ENCODE peak calls at places on chromosomes 16 and 17, in eight cellular contexts. One of them, this sample, is unnamed.

GRCh38 chr16:49116873-49117272 is 164.8 kb downstream of the CBLN1 start:
- DNase-seq in D341Med: no peak
- DNase-seq in NCI-H748 treated with DMSO at 0.1 percent for 48 hours: no peak
- DNase-seq in left colon: no peak
- DNase-seq in cerebellar nuclear complex: no peak
- DNase-seq in neural crest cell: no peak
- DNase-seq in pancreas: no peak
- DNase-seq in NCI-H1105: no peak
- DNase-seq in this sample: no peak

GRCh38 chr17:78780852-78781338 is 1.2 kb downstream of the CYTH1 start:
- DNase-seq in NCI-H748 treated with DMSO at 0.1 percent for 48 hours: no peak
- DNase-seq in cerebellar nuclear complex: no peak
- DNase-seq in pancreas: no peak
- DNase-seq in NCI-H1105: no peak
- DNase-seq in neural crest cell: no peak
- DNase-seq in D341Med: no peak
- DNase-seq in left colon: no peak
- DNase-seq in this sample: no peak

GRCh38 chr17:17062356-17062755 is 20.1 kb downstream of the MPRIP start:
- DNase-seq in pancreas: peak
- DNase-seq in NCI-H1105: no peak
- DNase-seq in NCI-H748 treated with DMSO at 0.1 percent for 48 hours: no peak
- DNase-seq in neural crest cell: no peak
- DNase-seq in left colon: no peak
- DNase-seq in D341Med: no peak
- DNase-seq in cerebellar nuclear complex: no peak
- DNase-seq in this sample: no peak

GRCh38 chr17:57988301-57989010 is 402 bp upstream of the VEZF1 start:
- DNase-seq in pancreas: no peak
- DNase-seq in cerebellar nuclear complex: no peak
- DNase-seq in neural crest cell: peak
- DNase-seq in D341Med: peak
- DNase-seq in left colon: peak
- DNase-seq in NCI-H748 treated with DMSO at 0.1 percent for 48 hours: peak
- DNase-seq in NCI-H1105: peak
- DNase-seq in this sample: no peak

GRCh38 chr17:80750263-80750662 is 205.6 kb downstream of the RPTOR start:
- DNase-seq in D341Med: no peak
- DNase-seq in neural crest cell: no peak
- DNase-seq in cerebellar nuclear complex: no peak
- DNase-seq in pancreas: no peak
- DNase-seq in NCI-H1105: no peak
- DNase-seq in left colon: no peak
- DNase-seq in NCI-H748 treated with DMSO at 0.1 percent for 48 hours: no peak
- DNase-seq in this sample: no peak

GRCh38 chr17:42294469-42295398 is 6.4 kb downstream of the STAT5A start:
- DNase-seq in D341Med: no peak
- DNase-seq in NCI-H748 treated with DMSO at 0.1 percent for 48 hours: no peak
- DNase-seq in neural crest cell: no peak
- DNase-seq in cerebellar nuclear complex: no peak
- DNase-seq in left colon: no peak
- DNase-seq in pancreas: peak
- DNase-seq in NCI-H1105: no peak
- DNase-seq in this sample: no peak

GRCh38 chr16:11671676-11672075 is 3.4 kb downstream of the SNN start:
- DNase-seq in neural crest cell: no peak
- DNase-seq in D341Med: no peak
- DNase-seq in NCI-H748 treated with DMSO at 0.1 percent for 48 hours: no peak
- DNase-seq in NCI-H1105: no peak
- DNase-seq in pancreas: no peak
- DNase-seq in left colon: no peak
- DNase-seq in cerebellar nuclear complex: no peak
- DNase-seq in this sample: no peak

GRCh38 chr16:60681014-60681413 is 1355.2 kb downstream of the CDH8 start:
- DNase-seq in NCI-H748 treated with DMSO at 0.1 percent for 48 hours: no peak
- DNase-seq in left colon: no peak
- DNase-seq in D341Med: no peak
- DNase-seq in cerebellar nuclear complex: no peak
- DNase-seq in neural crest cell: no peak
- DNase-seq in NCI-H1105: no peak
- DNase-seq in pancreas: no peak
- DNase-seq in this sample: no peak

GRCh38 chr17:14604920-14605599 is 304.2 kb downstream of the HS3ST3B1 start:
- DNase-seq in NCI-H1105: no peak
- DNase-seq in D341Med: no peak
- DNase-seq in pancreas: no peak
- DNase-seq in cerebellar nuclear complex: no peak
- DNase-seq in NCI-H748 treated with DMSO at 0.1 percent for 48 hours: no peak
- DNase-seq in neural crest cell: no peak
- DNase-seq in left colon: peak
- DNase-seq in this sample: peak

GRCh38 chr17:45256114-45256966 is 5.6 kb downstream of the SPATA32 start:
- DNase-seq in cerebellar nuclear complex: no peak
- DNase-seq in pancreas: no peak
- DNase-seq in left colon: no peak
- DNase-seq in NCI-H748 treated with DMSO at 0.1 percent for 48 hours: no peak
- DNase-seq in NCI-H1105: no peak
- DNase-seq in neural crest cell: no peak
- DNase-seq in D341Med: no peak
- DNase-seq in this sample: no peak

GRCh38 chr16:79008036-79008868 is 592.3 kb downstream of the MAF start:
- DNase-seq in D341Med: no peak
- DNase-seq in neural crest cell: no peak
- DNase-seq in left colon: no peak
- DNase-seq in cerebellar nuclear complex: no peak
- DNase-seq in NCI-H748 treated with DMSO at 0.1 percent for 48 hours: no peak
- DNase-seq in pancreas: no peak
- DNase-seq in NCI-H1105: no peak
- DNase-seq in this sample: no peak

GRCh38 chr17:74199306-74200092 is 4.0 kb upstream of the RPL38 start:
- DNase-seq in cerebellar nuclear complex: no peak
- DNase-seq in NCI-H748 treated with DMSO at 0.1 percent for 48 hours: peak
- DNase-seq in neural crest cell: peak
- DNase-seq in pancreas: peak
- DNase-seq in left colon: peak
- DNase-seq in NCI-H1105: no peak
- DNase-seq in D341Med: peak
- DNase-seq in this sample: peak

GRCh38 chr16:24829153-24829552 is 16.6 kb upstream of the SLC5A11 start:
- DNase-seq in NCI-H1105: no peak
- DNase-seq in pancreas: no peak
- DNase-seq in left colon: no peak
- DNase-seq in cerebellar nuclear complex: no peak
- DNase-seq in NCI-H748 treated with DMSO at 0.1 percent for 48 hours: no peak
- DNase-seq in D341Med: no peak
- DNase-seq in neural crest cell: no peak
- DNase-seq in this sample: no peak

GRCh38 chr16:22634913-22635312 is 124.2 kb downstream of the NPIPB5 start:
- DNase-seq in neural crest cell: no peak
- DNase-seq in left colon: no peak
- DNase-seq in NCI-H1105: no peak
- DNase-seq in cerebellar nuclear complex: no peak
- DNase-seq in D341Med: no peak
- DNase-seq in NCI-H748 treated with DMSO at 0.1 percent for 48 hours: no peak
- DNase-seq in pancreas: no peak
- DNase-seq in this sample: no peak

GRCh38 chr17:44362964-44363612 is 565 bp downstream of the FAM171A2 start:
- DNase-seq in NCI-H748 treated with DMSO at 0.1 percent for 48 hours: no peak
- DNase-seq in pancreas: no peak
- DNase-seq in left colon: no peak
- DNase-seq in NCI-H1105: peak
- DNase-seq in neural crest cell: no peak
- DNase-seq in cerebellar nuclear complex: no peak
- DNase-seq in D341Med: peak
- DNase-seq in this sample: peak

GRCh38 chr16:57642368-57643135 is 14.1 kb downstream of the ADGRG1 start:
- DNase-seq in left colon: no peak
- DNase-seq in pancreas: no peak
- DNase-seq in D341Med: no peak
- DNase-seq in NCI-H1105: no peak
- DNase-seq in cerebellar nuclear complex: no peak
- DNase-seq in NCI-H748 treated with DMSO at 0.1 percent for 48 hours: no peak
- DNase-seq in neural crest cell: no peak
- DNase-seq in this sample: no peak

GRCh38 chr17:80811181-80812105 is 180.2 kb upstream of the CHMP6 start:
- DNase-seq in D341Med: no peak
- DNase-seq in pancreas: peak
- DNase-seq in NCI-H748 treated with DMSO at 0.1 percent for 48 hours: no peak
- DNase-seq in neural crest cell: no peak
- DNase-seq in left colon: no peak
- DNase-seq in cerebellar nuclear complex: no peak
- DNase-seq in NCI-H1105: no peak
- DNase-seq in this sample: no peak

GRCh38 chr16:17369441-17369951 is 101.3 kb downstream of the XYLT1 start:
- DNase-seq in neural crest cell: no peak
- DNase-seq in D341Med: no peak
- DNase-seq in NCI-H1105: no peak
- DNase-seq in pancreas: no peak
- DNase-seq in left colon: peak
- DNase-seq in NCI-H748 treated with DMSO at 0.1 percent for 48 hours: no peak
- DNase-seq in cerebellar nuclear complex: no peak
- DNase-seq in this sample: no peak

GRCh38 chr17:80836658-80836965 is 155.0 kb upstream of the CHMP6 start:
- DNase-seq in NCI-H748 treated with DMSO at 0.1 percent for 48 hours: no peak
- DNase-seq in D341Med: no peak
- DNase-seq in neural crest cell: no peak
- DNase-seq in NCI-H1105: no peak
- DNase-seq in cerebellar nuclear complex: no peak
- DNase-seq in left colon: no peak
- DNase-seq in pancreas: no peak
- DNase-seq in this sample: no peak

GRCh38 chr17:82935944-82936767 is 96.3 kb upstream of the ZNF750 start:
- DNase-seq in pancreas: no peak
- DNase-seq in NCI-H1105: no peak
- DNase-seq in cerebellar nuclear complex: no peak
- DNase-seq in NCI-H748 treated with DMSO at 0.1 percent for 48 hours: no peak
- DNase-seq in neural crest cell: no peak
- DNase-seq in D341Med: no peak
- DNase-seq in left colon: peak
- DNase-seq in this sample: peak

GRCh38 chr17:50947844-50948514 is 81.8 kb upstream of the TOB1 start:
- DNase-seq in D341Med: peak
- DNase-seq in pancreas: peak
- DNase-seq in neural crest cell: no peak
- DNase-seq in NCI-H748 treated with DMSO at 0.1 percent for 48 hours: no peak
- DNase-seq in NCI-H1105: peak
- DNase-seq in left colon: peak
- DNase-seq in cerebellar nuclear complex: no peak
- DNase-seq in this sample: peak

GRCh38 chr17:80424878-80425765 is 10.2 kb downstream of the ENDOV start:
- DNase-seq in pancreas: peak
- DNase-seq in neural crest cell: no peak
- DNase-seq in D341Med: peak
- DNase-seq in left colon: no peak
- DNase-seq in NCI-H1105: no peak
- DNase-seq in cerebellar nuclear complex: no peak
- DNase-seq in NCI-H748 treated with DMSO at 0.1 percent for 48 hours: no peak
- DNase-seq in this sample: no peak

GRCh38 chr16:81035975-81036750 is 521 bp downstream of the ATMIN start:
- DNase-seq in NCI-H1105: no peak
- DNase-seq in left colon: peak
- DNase-seq in neural crest cell: peak
- DNase-seq in cerebellar nuclear complex: no peak
- DNase-seq in D341Med: peak
- DNase-seq in NCI-H748 treated with DMSO at 0.1 percent for 48 hours: no peak
- DNase-seq in pancreas: peak
- DNase-seq in this sample: peak

GRCh38 chr16:53087101-53087500 is 32.3 kb downstream of the CHD9 start:
- DNase-seq in neural crest cell: no peak
- DNase-seq in NCI-H748 treated with DMSO at 0.1 percent for 48 hours: no peak
- DNase-seq in left colon: no peak
- DNase-seq in pancreas: no peak
- DNase-seq in D341Med: no peak
- DNase-seq in cerebellar nuclear complex: no peak
- DNase-seq in NCI-H1105: no peak
- DNase-seq in this sample: no peak

GRCh38 chr17:72416054-72416691 is 295.4 kb downstream of the SOX9 start:
- DNase-seq in D341Med: no peak
- DNase-seq in cerebellar nuclear complex: no peak
- DNase-seq in NCI-H1105: peak
- DNase-seq in pancreas: no peak
- DNase-seq in neural crest cell: no peak
- DNase-seq in left colon: no peak
- DNase-seq in NCI-H748 treated with DMSO at 0.1 percent for 48 hours: no peak
- DNase-seq in this sample: no peak

GRCh38 chr17:7284911-7285310 is 3.4 kb downstream of the SLC2A4 start:
- DNase-seq in neural crest cell: no peak
- DNase-seq in left colon: no peak
- DNase-seq in cerebellar nuclear complex: no peak
- DNase-seq in NCI-H748 treated with DMSO at 0.1 percent for 48 hours: no peak
- DNase-seq in NCI-H1105: no peak
- DNase-seq in pancreas: no peak
- DNase-seq in D341Med: no peak
- DNase-seq in this sample: peak

GRCh38 chr17:76022973-76023899 is 3.9 kb downstream of the EVPL start:
- DNase-seq in left colon: no peak
- DNase-seq in NCI-H748 treated with DMSO at 0.1 percent for 48 hours: no peak
- DNase-seq in D341Med: no peak
- DNase-seq in pancreas: no peak
- DNase-seq in neural crest cell: no peak
- DNase-seq in cerebellar nuclear complex: no peak
- DNase-seq in NCI-H1105: no peak
- DNase-seq in this sample: no peak

GRCh38 chr17:41540921-41541625 is 13.0 kb upstream of the KRT19 start:
- DNase-seq in pancreas: no peak
- DNase-seq in NCI-H748 treated with DMSO at 0.1 percent for 48 hours: no peak
- DNase-seq in NCI-H1105: no peak
- DNase-seq in neural crest cell: no peak
- DNase-seq in D341Med: no peak
- DNase-seq in cerebellar nuclear complex: no peak
- DNase-seq in left colon: no peak
- DNase-seq in this sample: no peak

GRCh38 chr17:59335685-59336084 is 4.2 kb downstream of the YPEL2 start:
- DNase-seq in left colon: no peak
- DNase-seq in pancreas: no peak
- DNase-seq in NCI-H1105: no peak
- DNase-seq in neural crest cell: no peak
- DNase-seq in cerebellar nuclear complex: no peak
- DNase-seq in NCI-H748 treated with DMSO at 0.1 percent for 48 hours: no peak
- DNase-seq in D341Med: no peak
- DNase-seq in this sample: no peak

GRCh38 chr16:14399397-14400284 is 230.4 kb downstream of the PARN start:
- DNase-seq in pancreas: no peak
- DNase-seq in cerebellar nuclear complex: no peak
- DNase-seq in left colon: no peak
- DNase-seq in neural crest cell: no peak
- DNase-seq in D341Med: no peak
- DNase-seq in NCI-H1105: no peak
- DNase-seq in NCI-H748 treated with DMSO at 0.1 percent for 48 hours: no peak
- DNase-seq in this sample: no peak

GRCh38 chr17:7004398-7005253 is 7.8 kb upstream of the RNASEK start:
- DNase-seq in D341Med: peak
- DNase-seq in neural crest cell: peak
- DNase-seq in NCI-H748 treated with DMSO at 0.1 percent for 48 hours: peak
- DNase-seq in left colon: peak
- DNase-seq in pancreas: no peak
- DNase-seq in NCI-H1105: peak
- DNase-seq in cerebellar nuclear complex: no peak
- DNase-seq in this sample: no peak

GRCh38 chr17:46038414-46038813 is 39.4 kb downstream of the STH start:
- DNase-seq in D341Med: no peak
- DNase-seq in left colon: no peak
- DNase-seq in NCI-H1105: no peak
- DNase-seq in NCI-H748 treated with DMSO at 0.1 percent for 48 hours: no peak
- DNase-seq in cerebellar nuclear complex: no peak
- DNase-seq in neural crest cell: no peak
- DNase-seq in pancreas: no peak
- DNase-seq in this sample: no peak

GRCh38 chr17:77217136-77217535 is 76.4 kb downstream of the SEC14L1 start:
- DNase-seq in left colon: no peak
- DNase-seq in NCI-H748 treated with DMSO at 0.1 percent for 48 hours: no peak
- DNase-seq in D341Med: no peak
- DNase-seq in pancreas: no peak
- DNase-seq in neural crest cell: no peak
- DNase-seq in NCI-H1105: no peak
- DNase-seq in cerebellar nuclear complex: no peak
- DNase-seq in this sample: no peak

GRCh38 chr16:81360135-81360534 is 45.4 kb downstream of the GAN start:
- DNase-seq in neural crest cell: no peak
- DNase-seq in left colon: no peak
- DNase-seq in D341Med: no peak
- DNase-seq in NCI-H748 treated with DMSO at 0.1 percent for 48 hours: no peak
- DNase-seq in cerebellar nuclear complex: no peak
- DNase-seq in pancreas: no peak
- DNase-seq in NCI-H1105: no peak
- DNase-seq in this sample: no peak

This sample was measured in upper lobe of left lung.